ENCODE peak calls at places on chromosomes 11 and 22, in six cellular contexts. F, B, X, R, E and Q are unnamed samples.

GRCh38 chr11:48062649-48063048 is 82.3 kb downstream of the PTPRJ start:
- DNase-seq in F (no peak), B (no peak), X (no peak), R (no peak), E (no peak), Q (no peak)

GRCh38 chr11:74749127-74749964 is 697 bp downstream of the RNF169 start:
- DNase-seq in F (peak; percentile 38), B (no peak), X (peak; percentile 90), R (peak; percentile 29), E (peak; percentile 55), Q (peak; percentile 61)

GRCh38 chr11:94000641-94001040 is 20.5 kb upstream of the HEPHL1 start:
- DNase-seq in F (no peak), B (no peak), X (no peak), R (peak; percentile 12), E (no peak), Q (no peak)

GRCh38 chr11:19336331-19336730 is 95.6 kb upstream of the E2F8 start:
- DNase-seq in F (no peak), B (no peak), X (no peak), R (no peak), E (no peak), Q (no peak)

GRCh38 chr11:125410091-125410490 is 86.0 kb downstream of the FEZ1 start:
- DNase-seq in F (peak; percentile 19), B (no peak), X (no peak), R (no peak), E (no peak), Q (no peak)

GRCh38 chr11:102410382-102410784 is 42.2 kb downstream of the TMEM123 start:
- DNase-seq in F (peak; percentile 41), B (no peak), X (no peak), R (peak; percentile 62), E (no peak), Q (no peak)

GRCh38 chr11:33659370-33660139 is 41.1 kb downstream of the C11orf91 start:
- DNase-seq in F (no peak), B (no peak), X (no peak), R (no peak), E (no peak), Q (no peak)

GRCh38 chr11:75925785-75926164 is 110.8 kb downstream of the UVRAG start:
- DNase-seq in F (no peak), B (no peak), X (no peak), R (peak; percentile 28), E (no peak), Q (no peak)

GRCh38 chr11:113279591-113279990 is 34.8 kb upstream of the TTC12 start:
- DNase-seq in F (no peak), B (no peak), X (no peak), R (no peak), E (no peak), Q (no peak)

GRCh38 chr11:96207459-96208449 is 135.2 kb downstream of the MAML2 start:
- DNase-seq in F (peak; percentile 30), B (no peak), X (peak; percentile 47), R (peak; percentile 41), E (peak; percentile 63), Q (no peak)

GRCh38 chr22:26673485-26673884 is 16.1 kb downstream of the MIAT start:
- DNase-seq in F (peak; percentile 22), B (no peak), X (no peak), R (no peak), E (no peak), Q (no peak)

GRCh38 chr11:7098235-7098832 is 9.5 kb downstream of the RBMXL2 start:
- DNase-seq in F (peak; percentile 71), B (no peak), X (peak; percentile 67), R (peak; percentile 46), E (peak; percentile 71), Q (no peak)

GRCh38 chr22:41482319-41482935 is 13.5 kb downstream of the ACO2 start:
- DNase-seq in F (peak; percentile 28), B (no peak), X (peak; percentile 64), R (peak; percentile 71), E (no peak), Q (no peak)

GRCh38 chr11:6411594-6412031 is 7.3 kb downstream of the APBB1 start:
- DNase-seq in F (no peak), B (peak; percentile 93), X (no peak), R (no peak), E (no peak), Q (no peak)

GRCh38 chr11:117884994-117885393 is 8.5 kb upstream of the FXYD6 start:
- DNase-seq in F (peak; percentile 54), B (no peak), X (no peak), R (peak; percentile 21), E (no peak), Q (no peak)

DNA sequence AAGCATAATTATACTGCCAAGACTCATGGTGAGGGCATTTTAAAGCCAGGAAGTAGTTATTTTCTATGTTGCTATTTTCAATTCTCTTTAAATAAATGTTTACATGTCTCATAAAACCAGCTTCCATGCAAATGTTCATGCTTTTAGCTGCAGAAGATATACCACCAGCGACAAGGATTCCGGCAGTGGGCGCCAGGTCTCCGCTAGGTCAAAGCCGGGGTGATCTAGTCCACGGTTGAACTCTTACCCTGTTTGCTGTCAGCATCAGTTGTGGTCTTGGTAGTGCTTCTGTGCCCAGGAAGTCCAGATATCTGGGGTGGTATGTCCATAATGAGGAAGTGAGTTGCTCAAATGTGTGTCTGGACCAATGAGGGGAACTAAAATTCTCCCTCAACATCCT is 265.7 kb downstream of the BRD1 start:
- DNase-seq in F (no peak), B (no peak), X (peak; percentile 46), R (no peak), E (no peak), Q (no peak)
- TF ChIP-seq CTCF in F (no peak), B (no peak), X (no peak), R (no peak), E (no peak), Q (no peak)

GRCh38 chr11:12270817-12271216 is 106.6 kb upstream of the PARVA start:
- DNase-seq in F (no peak), B (no peak), X (no peak), R (no peak), E (no peak), Q (no peak)

GRCh38 chr11:12271241-12271640 is 106.1 kb upstream of the PARVA start:
- DNase-seq in F (no peak), B (no peak), X (no peak), R (no peak), E (no peak), Q (no peak)

GRCh38 chr11:12272821-12273617 is 104.4 kb upstream of the PARVA start:
- DNase-seq in F (peak; percentile 67), B (no peak), X (no peak), R (peak; percentile 61), E (no peak), Q (no peak)

GRCh38 chr11:12270215-12270797 is 107.1 kb upstream of the PARVA start:
- DNase-seq in F (peak; percentile 28), B (no peak), X (no peak), R (no peak), E (no peak), Q (no peak)

DNA sequence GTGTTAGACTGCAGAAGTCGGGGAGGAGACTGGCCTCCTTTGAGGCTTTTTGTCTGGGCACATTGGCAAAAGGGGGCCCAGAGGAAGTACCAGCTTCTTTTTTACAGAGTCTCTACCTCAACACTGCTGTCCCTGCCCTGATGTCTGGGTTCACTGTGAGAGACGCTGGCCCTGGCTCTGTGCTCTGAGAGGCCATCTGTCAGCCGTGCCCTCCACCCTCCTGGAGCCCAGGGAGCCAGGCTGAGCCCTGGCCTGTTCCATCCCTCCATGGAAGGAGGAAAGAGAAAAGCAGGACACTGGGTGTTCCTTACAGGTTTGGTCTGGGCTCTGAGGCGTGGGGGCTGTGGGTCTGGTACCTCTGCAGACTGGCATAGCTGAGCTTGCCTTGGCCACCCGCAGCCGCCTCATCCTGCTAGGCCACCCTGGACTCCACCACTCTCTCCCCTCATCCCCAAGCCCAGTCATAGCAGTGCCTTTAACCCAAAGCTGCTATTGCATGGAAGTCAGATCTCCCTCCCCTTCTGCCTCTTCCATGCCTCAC is 105.5 kb upstream of the PARVA start:
- DNase-seq in F (no peak), B (no peak), X (no peak), R (no peak), E (no peak), Q (no peak)
- TF ChIP-seq CTCF in F (no peak), B (no peak), X (no peak), R (no peak), E (no peak), Q (no peak)

GRCh38 chr11:57466680-57467079 is 6.4 kb downstream of the RTN4RL2 start:
- DNase-seq in F (no peak), B (no peak), X (peak; percentile 61), R (no peak), E (no peak), Q (no peak)
- TF ChIP-seq CTCF in F (no peak), B (no peak), X (peak; percentile 9), R (no peak), E (no peak), Q (no peak)

GRCh38 chr11:61838501-61838900 is 10.4 kb downstream of the FADS2 start:
- DNase-seq in F (no peak), B (no peak), X (no peak), R (no peak), E (no peak), Q (no peak)

GRCh38 chr11:61835663-61836024 is 7.5 kb downstream of the FADS2 start:
- DNase-seq in F (no peak), B (no peak), X (no peak), R (no peak), E (no peak), Q (no peak)

GRCh38 chr11:61836193-61836592 is 8.1 kb downstream of the FADS2 start:
- DNase-seq in F (no peak), B (no peak), X (no peak), R (no peak), E (no peak), Q (no peak)

GRCh38 chr11:61838921-61839320 is 10.8 kb downstream of the FADS2 start:
- DNase-seq in F (no peak), B (no peak), X (no peak), R (no peak), E (no peak), Q (no peak)

DNA sequence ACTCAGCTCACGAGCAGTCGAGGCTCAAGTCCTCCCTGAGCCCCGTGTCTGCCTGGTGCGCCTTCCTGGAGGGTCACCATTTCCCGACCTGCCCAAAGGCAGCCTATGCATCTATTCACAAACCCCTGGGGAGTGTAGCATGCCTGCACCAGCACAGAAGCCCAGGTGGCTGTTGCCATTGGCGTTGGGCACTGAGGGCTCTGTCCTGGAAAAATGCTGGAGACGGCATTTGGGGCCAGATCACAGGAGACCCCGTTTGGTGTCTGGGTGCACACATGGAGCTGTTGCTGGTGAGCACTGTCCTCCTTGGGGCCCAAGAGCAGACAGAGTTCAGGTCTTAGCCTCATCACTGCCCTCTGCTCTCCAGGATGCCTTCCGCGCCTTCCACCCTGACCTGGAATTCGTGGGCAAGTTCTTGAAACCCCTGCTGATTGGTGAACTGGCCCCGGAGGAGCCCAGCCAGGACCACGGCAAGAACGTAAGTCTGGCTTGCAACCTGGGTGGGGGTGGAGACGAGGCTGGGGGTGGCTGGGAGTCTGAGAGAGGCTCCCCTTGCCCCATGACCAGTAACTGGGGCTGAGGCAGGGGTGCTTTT is 9.4 kb downstream of the FADS2 start:
- DNase-seq in F (no peak), B (no peak), X (no peak), R (no peak), E (no peak), Q (no peak)
- TF ChIP-seq CTCF in F (no peak), B (no peak), X (no peak), R (no peak), E (no peak), Q (no peak)

GRCh38 chr22:21099578-21099977 is 53.8 kb downstream of the LRRC74B start:
- DNase-seq in F (no peak), B (no peak), X (no peak), R (no peak), E (no peak), Q (no peak)
- TF ChIP-seq CTCF in F (no peak), B (no peak), X (no peak), R (no peak), E (no peak), Q (no peak)

GRCh38 chr22:25420925-25421904 is 143.3 kb upstream of the GRK3 start:
- DNase-seq in F (no peak), B (no peak), X (peak; percentile 19), R (no peak), E (no peak), Q (no peak)
- TF ChIP-seq CTCF in F (no peak), B (no peak), X (no peak), R (peak; percentile 13), E (no peak), Q (no peak)